ENCODE peak calls at places on chromosomes 13 and 19, in eight cellular contexts. I is GM04504; M is MCF 10A; N is AG04450; J is ecto neural progenitor cell; H is CD8-positive, alpha-beta T cell; V is tibial nerve; G is C1 segment of cervical spinal cord. X is an unnamed sample.

GRCh38 chr19:13054605-13055212 is 47.9 kb downstream of the LYL1 start:
- DNase-seq in J (no peak), I (no peak), G (no peak), H (no peak), V (peak), N (no peak), M (no peak), X (no peak)

GRCh38 chr13:31956944-31957644 is 74.5 kb upstream of the FRY start:
- DNase-seq in I (no peak), J (no peak), H (no peak), N (no peak), M (no peak), V (no peak), G (no peak), X (no peak)

GRCh38 chr13:57123660-57124059 is 17.1 kb upstream of the PRR20A start:
- DNase-seq in G (peak), H (no peak), M (peak), J (no peak), N (no peak), I (no peak), V (no peak), X (no peak)

GRCh38 chr13:21240586-21240985 is 64.1 kb downstream of the MRPL57 start:
- DNase-seq in J (no peak), V (no peak), G (no peak), H (no peak), M (peak), N (no peak), I (peak), X (peak)

GRCh38 chr13:93925976-93926375 is 553.5 kb downstream of the DCT start:
- DNase-seq in J (no peak), I (no peak), G (no peak), M (no peak), N (no peak), H (no peak), V (no peak), X (peak)

GRCh38 chr13:21986602-21987001 is 315.7 kb downstream of the FGF9 start:
- DNase-seq in M (no peak), I (no peak), N (no peak), H (no peak), J (no peak), V (peak), G (no peak), X (no peak)

GRCh38 chr19:961866-962620 is 22.1 kb upstream of the WDR18 start:
- DNase-seq in V (no peak), J (no peak), H (no peak), M (peak), N (no peak), G (no peak), I (no peak), X (no peak)

GRCh38 chr13:111484129-111484925 is 163.9 kb downstream of the TEX29 start:
- DNase-seq in H (peak), V (no peak), J (no peak), I (no peak), M (no peak), G (no peak), N (no peak), X (no peak)

GRCh38 chr13:59424661-59425060 is 739.1 kb downstream of the DIAPH3 start:
- DNase-seq in H (no peak), I (no peak), G (no peak), V (no peak), J (no peak), N (no peak), M (no peak), X (no peak)

GRCh38 chr19:51094696-51095279 is 12.1 kb upstream of the KLK14 start:
- DNase-seq in N (no peak), J (peak), H (peak), V (no peak), G (no peak), M (peak), I (no peak), X (peak)

GRCh38 chr13:28501547-28501946 is 6.6 kb upstream of the FLT1 start:
- DNase-seq in N (no peak), V (no peak), I (no peak), G (no peak), M (no peak), J (no peak), H (no peak), X (no peak)

GRCh38 chr19:39969266-39969665 is 1.7 kb upstream of the PSMC4 start:
- DNase-seq in I (no peak), G (no peak), V (no peak), J (no peak), H (no peak), M (peak), N (no peak), X (no peak)

GRCh38 chr19:3954107-3954506 is 16.8 kb downstream of the DAPK3 start:
- DNase-seq in G (no peak), J (no peak), V (no peak), H (no peak), N (no peak), M (no peak), I (no peak), X (no peak)

GRCh38 chr13:85638265-85638664 is 161.0 kb downstream of the SLITRK6 start:
- DNase-seq in I (no peak), J (no peak), V (no peak), M (no peak), G (no peak), H (no peak), N (no peak), X (no peak)

GRCh38 chr19:33954686-33955085 is 158.0 kb downstream of the KCTD15 start:
- DNase-seq in H (peak), I (no peak), J (peak), N (no peak), G (no peak), V (no peak), M (no peak), X (no peak)

X was measured in DMS53.